ENCODE peak calls at places on chromosomes 4 and X, in seven cellular contexts. One of them, this sample, is unnamed.

GRCh38 chrX:49269768-49270248 is at the start of gene PPP1R3F:
- DNase-seq in T-cell: no peak
- DNase-seq in AG10803: no peak
- DNase-seq in activated T-cell treated with anti-CD3 and anti-CD28 coated beads for 1 hour: no peak
- DNase-seq in EH: no peak
- DNase-seq in activated CD8-positive, alpha-beta memory T cell treated with anti-CD3 and anti-CD28 coated beads for 4 hours: no peak
- DNase-seq in anterior cingulate cortex: no peak
- DNase-seq in this sample: no peak

GRCh38 chr4:166012129-166013078 is 139.4 kb downstream of the TLL1 start:
- DNase-seq in T-cell: no peak
- DNase-seq in AG10803: no peak
- DNase-seq in activated T-cell treated with anti-CD3 and anti-CD28 coated beads for 1 hour: no peak
- DNase-seq in EH: peak
- DNase-seq in activated CD8-positive, alpha-beta memory T cell treated with anti-CD3 and anti-CD28 coated beads for 4 hours: no peak
- DNase-seq in anterior cingulate cortex: no peak
- DNase-seq in this sample: no peak

GRCh38 chr4:139857021-139857420 is 191.4 kb downstream of the MGST2 start:
- DNase-seq in T-cell: no peak
- DNase-seq in AG10803: no peak
- DNase-seq in activated T-cell treated with anti-CD3 and anti-CD28 coated beads for 1 hour: no peak
- DNase-seq in EH: no peak
- DNase-seq in activated CD8-positive, alpha-beta memory T cell treated with anti-CD3 and anti-CD28 coated beads for 4 hours: no peak
- DNase-seq in anterior cingulate cortex: no peak
- DNase-seq in this sample: no peak

GRCh38 chr4:48963042-48963679 is 22.9 kb upstream of the CWH43 start:
- DNase-seq in T-cell: peak
- DNase-seq in AG10803: peak
- DNase-seq in activated T-cell treated with anti-CD3 and anti-CD28 coated beads for 1 hour: peak
- DNase-seq in EH: peak
- DNase-seq in activated CD8-positive, alpha-beta memory T cell treated with anti-CD3 and anti-CD28 coated beads for 4 hours: peak
- DNase-seq in anterior cingulate cortex: no peak
- DNase-seq in this sample: peak

GRCh38 chr4:172706000-172706399 is 462.6 kb upstream of the GALNT7 start:
- DNase-seq in T-cell: no peak
- DNase-seq in AG10803: no peak
- DNase-seq in activated T-cell treated with anti-CD3 and anti-CD28 coated beads for 1 hour: no peak
- DNase-seq in EH: no peak
- DNase-seq in activated CD8-positive, alpha-beta memory T cell treated with anti-CD3 and anti-CD28 coated beads for 4 hours: no peak
- DNase-seq in anterior cingulate cortex: no peak
- DNase-seq in this sample: no peak

GRCh38 chr4:182604953-182605352 is 312.2 kb downstream of the DCTD start:
- DNase-seq in T-cell: no peak
- DNase-seq in AG10803: no peak
- DNase-seq in activated T-cell treated with anti-CD3 and anti-CD28 coated beads for 1 hour: no peak
- DNase-seq in EH: peak
- DNase-seq in activated CD8-positive, alpha-beta memory T cell treated with anti-CD3 and anti-CD28 coated beads for 4 hours: no peak
- DNase-seq in anterior cingulate cortex: no peak
- DNase-seq in this sample: no peak

GRCh38 chrX:81195712-81196111 is 6.0 kb downstream of the HMGN5 start:
- DNase-seq in T-cell: peak
- DNase-seq in AG10803: peak
- DNase-seq in activated T-cell treated with anti-CD3 and anti-CD28 coated beads for 1 hour: peak
- DNase-seq in EH: peak
- DNase-seq in activated CD8-positive, alpha-beta memory T cell treated with anti-CD3 and anti-CD28 coated beads for 4 hours: peak
- DNase-seq in anterior cingulate cortex: peak
- DNase-seq in this sample: peak

GRCh38 chr4:7460591-7460990 is 25.9 kb upstream of the PSAPL1 start:
- DNase-seq in T-cell: no peak
- DNase-seq in AG10803: peak
- DNase-seq in activated T-cell treated with anti-CD3 and anti-CD28 coated beads for 1 hour: no peak
- DNase-seq in EH: peak
- DNase-seq in activated CD8-positive, alpha-beta memory T cell treated with anti-CD3 and anti-CD28 coated beads for 4 hours: no peak
- DNase-seq in anterior cingulate cortex: no peak
- DNase-seq in this sample: no peak

GRCh38 chrX:154784149-154784985 is 20.9 kb downstream of the MPP1 start:
- DNase-seq in T-cell: no peak
- DNase-seq in AG10803: no peak
- DNase-seq in activated T-cell treated with anti-CD3 and anti-CD28 coated beads for 1 hour: no peak
- DNase-seq in EH: no peak
- DNase-seq in activated CD8-positive, alpha-beta memory T cell treated with anti-CD3 and anti-CD28 coated beads for 4 hours: no peak
- DNase-seq in anterior cingulate cortex: no peak
- DNase-seq in this sample: no peak

GRCh38 chr4:3729188-3729884 is 36.8 kb upstream of the ADRA2C start:
- DNase-seq in T-cell: no peak
- DNase-seq in AG10803: peak
- DNase-seq in activated T-cell treated with anti-CD3 and anti-CD28 coated beads for 1 hour: no peak
- DNase-seq in EH: peak
- DNase-seq in activated CD8-positive, alpha-beta memory T cell treated with anti-CD3 and anti-CD28 coated beads for 4 hours: no peak
- DNase-seq in anterior cingulate cortex: no peak
- DNase-seq in this sample: no peak

GRCh38 chrX:386768-387575 is at the start of gene PPP2R3B:
- DNase-seq in T-cell: peak
- DNase-seq in AG10803: peak
- DNase-seq in activated T-cell treated with anti-CD3 and anti-CD28 coated beads for 1 hour: peak
- DNase-seq in EH: peak
- DNase-seq in activated CD8-positive, alpha-beta memory T cell treated with anti-CD3 and anti-CD28 coated beads for 4 hours: peak
- DNase-seq in anterior cingulate cortex: no peak
- DNase-seq in this sample: peak

GRCh38 chr4:3045500-3045850 is 28.9 kb downstream of the HTT-AS start:
- DNase-seq in T-cell: peak
- DNase-seq in AG10803: peak
- DNase-seq in activated T-cell treated with anti-CD3 and anti-CD28 coated beads for 1 hour: peak
- DNase-seq in EH: peak
- DNase-seq in activated CD8-positive, alpha-beta memory T cell treated with anti-CD3 and anti-CD28 coated beads for 4 hours: peak
- DNase-seq in anterior cingulate cortex: no peak
- DNase-seq in this sample: no peak

GRCh38 chrX:47797084-47797483 is 39.6 kb upstream of the ZNF81 start:
- DNase-seq in T-cell: no peak
- DNase-seq in AG10803: no peak
- DNase-seq in activated T-cell treated with anti-CD3 and anti-CD28 coated beads for 1 hour: no peak
- DNase-seq in EH: peak
- DNase-seq in activated CD8-positive, alpha-beta memory T cell treated with anti-CD3 and anti-CD28 coated beads for 4 hours: no peak
- DNase-seq in anterior cingulate cortex: no peak
- DNase-seq in this sample: no peak

GRCh38 chrX:47568656-47569295 is 7.8 kb downstream of the ARAF start:
- DNase-seq in T-cell: peak
- DNase-seq in AG10803: no peak
- DNase-seq in activated T-cell treated with anti-CD3 and anti-CD28 coated beads for 1 hour: no peak
- DNase-seq in EH: no peak
- DNase-seq in activated CD8-positive, alpha-beta memory T cell treated with anti-CD3 and anti-CD28 coated beads for 4 hours: no peak
- DNase-seq in anterior cingulate cortex: no peak
- DNase-seq in this sample: no peak

GRCh38 chrX:49879656-49880277 is 483 bp downstream of the USP27X start:
- DNase-seq in T-cell: no peak
- DNase-seq in AG10803: no peak
- DNase-seq in activated T-cell treated with anti-CD3 and anti-CD28 coated beads for 1 hour: no peak
- DNase-seq in EH: peak
- DNase-seq in activated CD8-positive, alpha-beta memory T cell treated with anti-CD3 and anti-CD28 coated beads for 4 hours: no peak
- DNase-seq in anterior cingulate cortex: peak
- DNase-seq in this sample: no peak

GRCh38 chr4:89614155-89614554 is 222.8 kb downstream of the SNCA start:
- DNase-seq in T-cell: no peak
- DNase-seq in AG10803: no peak
- DNase-seq in activated T-cell treated with anti-CD3 and anti-CD28 coated beads for 1 hour: no peak
- DNase-seq in EH: no peak
- DNase-seq in activated CD8-positive, alpha-beta memory T cell treated with anti-CD3 and anti-CD28 coated beads for 4 hours: no peak
- DNase-seq in anterior cingulate cortex: no peak
- DNase-seq in this sample: no peak